ENCODE peak calls at places on chromosomes 7 and 10, in five cellular contexts. J is stimulated activated CD4-positive, alpha-beta T cell treated with anti-CD3 and anti-CD28 coated beads, Interleukin-1b, Interleukin-23, amount 100 ng/mL, for 1 hour; R is NCI-H1436; N is nephron progenitor cell; T is body of pancreas. Y is an unnamed sample.

GRCh38 chr7:97868314-97868713 is 3.9 kb downstream of the ASNS start:
- DNase-seq in N (no peak), R (no peak), J (no peak), T (no peak), Y (no peak)

GRCh38 chr7:21504021-21504420 is 38.8 kb upstream of the DNAH11 start:
- DNase-seq in J (no peak), N (no peak), R (no peak), T (peak), Y (no peak)

GRCh38 chr10:49320191-49320590 is 21.2 kb downstream of the C10orf71 start:
- DNase-seq in R (no peak), J (no peak), N (no peak), T (no peak), Y (no peak)

GRCh38 chr7:105876964-105877601 is 684 bp upstream of the ATXN7L1 start:
- DNase-seq in N (peak), T (peak), R (peak), J (no peak), Y (no peak)

GRCh38 chr10:119896061-119896655 is 3.6 kb downstream of the SEC23IP start:
- DNase-seq in R (no peak), N (no peak), T (peak), J (no peak), Y (no peak)

GRCh38 chr7:137999496-138000080 is 2.3 kb downstream of the CREB3L2 start:
- DNase-seq in J (no peak), T (no peak), R (no peak), N (no peak), Y (no peak)

GRCh38 chr10:122464158-122464510 is 2.8 kb downstream of the HTRA1 start:
- DNase-seq in J (no peak), R (no peak), T (no peak), N (no peak), Y (no peak)

GRCh38 chr7:19410096-19410495 is 264.9 kb upstream of the FERD3L start:
- DNase-seq in R (no peak), T (no peak), N (no peak), J (no peak), Y (no peak)